ENCODE peak calls at places on chromosomes 4 and X, in six cellular contexts. J, F, E, N, R and L are unnamed samples.
A peak's percentile ranks its signal among the peaks of the same experiment; 100 is the strongest.

GRCh38 chr4:135032670-135033069 is 831.1 kb upstream of the PABPC4L start:
- DNase-seq in R (no peak), E (no peak), F (no peak), N (no peak), J (no peak), L (no peak)

GRCh38 chr4:91830681-91831395 is 472.9 kb upstream of the GRID2 start:
- DNase-seq in E (no peak), J (no peak), F (no peak), R (no peak), N (no peak), L (no peak)

GRCh38 chr4:158003212-158003611 is 169.6 kb downstream of the GASK1B start:
- DNase-seq in J (no peak), R (no peak), N (no peak), E (peak; percentile 10), F (no peak), L (no peak)

GRCh38 chrX:6693051-6693450 is 158.1 kb upstream of the VCX3A start:
- DNase-seq in R (no peak), F (no peak), J (no peak), E (no peak), N (no peak), L (no peak)

GRCh38 chr4:41307633-41308032 is 50.9 kb downstream of the UCHL1 start:
- DNase-seq in R (no peak), E (no peak), F (no peak), J (no peak), N (no peak), L (no peak)

GRCh38 chrX:40933132-40934078 is 151.8 kb upstream of the USP9X start:
- DNase-seq in R (no peak), N (peak; percentile 68), F (no peak), E (peak; percentile 65), J (peak; percentile 31), L (peak; percentile 30)

GRCh38 chrX:134764202-134764785 is 106.0 kb upstream of the PLAC1 start:
- DNase-seq in N (peak; percentile 88), R (peak; percentile 64), F (peak; percentile 72), J (no peak), E (no peak), L (peak; percentile 66)

GRCh38 chr4:174764105-174764729 is 64.8 kb downstream of the GLRA3 start:
- DNase-seq in R (peak; percentile 29), J (no peak), N (peak; percentile 34), E (peak; percentile 40), F (peak; percentile 19), L (peak; percentile 45)

GRCh38 chr4:138275216-138275615 is 33.1 kb upstream of the SLC7A11 start:
- DNase-seq in J (no peak), N (no peak), F (no peak), R (no peak), E (no peak), L (no peak)

GRCh38 chrX:334971-335757 is 16.6 kb upstream of the GTPBP6 start:
- DNase-seq in J (no peak), E (no peak), F (no peak), R (no peak), N (no peak), L (no peak)

GRCh38 chrX:51825432-51825831 is 68.0 kb upstream of the MAGED1 start:
- DNase-seq in E (peak; percentile 38), J (no peak), F (no peak), R (no peak), N (no peak), L (no peak)

GRCh38 chr4:127759228-127759820 is 22.8 kb upstream of the HSPA4L start:
- DNase-seq in E (no peak), R (no peak), N (no peak), F (no peak), J (no peak), L (no peak)

GRCh38 chrX:54182194-54182863 is 725 bp downstream of the FAM120C start:
- DNase-seq in E (no peak), N (peak; percentile 39), F (peak; percentile 58), R (peak; percentile 18), J (no peak), L (peak; percentile 58)

GRCh38 chrX:54178100-54178940 is 4.7 kb downstream of the FAM120C start:
- DNase-seq in E (peak; percentile 82), N (no peak), J (no peak), F (peak; percentile 36), R (peak; percentile 12), L (no peak)

GRCh38 chrX:54180403-54180802 is 2.7 kb downstream of the FAM120C start:
- DNase-seq in N (no peak), F (no peak), E (peak; percentile 58), R (no peak), J (no peak), L (no peak)

GRCh38 chrX:54182864-54183613 is at the start of gene FAM120C:
- DNase-seq in J (peak; percentile 40), N (peak; percentile 86), R (peak; percentile 51), F (peak; percentile 75), E (peak; percentile 64), L (peak; percentile 92)

DNA sequence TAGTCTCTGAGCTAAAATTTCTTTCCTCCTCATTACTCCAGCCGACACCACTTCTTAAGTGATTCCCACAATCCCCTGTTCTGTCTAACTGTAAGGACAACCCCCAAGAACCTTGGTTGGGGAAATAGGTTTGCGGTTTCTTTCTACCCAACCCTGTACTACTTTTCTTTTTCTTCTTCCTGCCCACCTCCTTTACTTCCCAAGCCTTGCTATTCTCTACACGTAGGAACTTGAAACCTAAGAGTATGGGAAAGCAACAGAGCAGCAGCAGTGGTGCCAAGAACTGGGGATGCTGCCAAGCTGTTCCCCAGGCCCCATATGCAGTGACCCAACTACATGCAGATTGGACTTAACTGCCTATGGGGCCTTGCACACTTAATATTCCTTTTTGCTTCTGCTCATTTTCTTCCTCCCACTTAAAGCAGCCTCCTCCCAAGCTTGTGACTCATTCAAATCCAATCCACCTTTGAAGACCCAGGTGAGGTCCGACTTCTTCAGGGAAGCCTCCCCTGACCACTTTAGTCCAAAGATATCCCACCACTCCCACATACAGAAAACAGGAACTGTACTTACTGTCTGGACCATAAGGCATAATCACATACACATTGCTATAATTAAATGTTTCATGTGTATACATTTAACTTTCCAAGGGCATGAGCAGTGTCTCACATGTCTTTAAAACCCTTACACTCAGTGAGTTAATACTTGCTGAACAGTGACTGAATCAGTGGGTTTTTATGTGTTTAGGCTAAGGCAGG is 1.7 kb downstream of the FAM120C start:
- DNase-seq in R (no peak), F (no peak), N (no peak), J (no peak), E (peak; percentile 41), L (no peak)
- TF ChIP-seq SMC3 in R (no peak), F (no peak), N (no peak), J (no peak), E (no peak), L (no peak)

DNA sequence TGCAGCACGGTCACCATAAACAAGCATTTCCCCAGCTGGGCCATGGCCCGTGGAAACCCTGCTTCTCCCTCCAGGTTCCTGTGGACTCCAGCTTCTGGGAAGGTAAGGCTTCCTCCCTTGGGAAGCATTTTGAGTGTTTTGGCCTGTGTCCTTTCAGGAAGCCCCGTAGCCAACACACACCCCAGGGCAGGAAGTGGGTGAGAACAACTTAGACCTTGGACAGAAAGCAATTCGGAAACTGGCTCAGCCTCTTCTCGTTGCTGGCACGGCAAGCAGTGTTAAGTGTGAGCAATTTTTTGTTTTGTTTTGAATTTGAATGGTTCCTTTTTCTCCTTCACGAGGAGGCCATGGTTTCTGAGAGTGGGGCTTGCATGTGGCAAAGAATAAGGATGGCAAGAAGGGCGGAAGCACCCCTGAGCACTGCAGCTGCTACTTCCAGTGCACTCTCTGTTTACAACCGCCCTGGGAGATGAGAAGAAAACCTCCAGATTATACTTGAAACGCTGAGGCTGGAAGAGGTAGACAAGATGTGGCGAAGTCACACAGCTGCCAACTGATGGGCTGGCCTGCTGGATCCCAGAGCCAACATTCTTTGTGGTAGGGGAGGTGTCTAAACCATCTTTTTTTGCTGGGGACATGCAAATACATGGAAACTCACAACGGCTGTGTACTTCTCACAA is 14.1 kb upstream of the CYTL1 start:
- DNase-seq in J (no peak), N (no peak), F (no peak), E (no peak), R (no peak), L (no peak)
- TF ChIP-seq SMC3 in J (no peak), N (no peak), F (no peak), E (no peak), R (no peak), L (no peak)

GRCh38 chr4:52824270-52824602 is 37.9 kb upstream of the RASL11B start:
- DNase-seq in R (no peak), N (no peak), J (no peak), F (no peak), E (no peak), L (no peak)

GRCh38 chr4:52824603-52825310 is 37.4 kb upstream of the RASL11B start:
- DNase-seq in R (peak; percentile 67), N (no peak), E (peak; percentile 85), J (no peak), F (no peak), L (peak; percentile 50)

GRCh38 chr4:52825311-52826090 is 36.6 kb upstream of the RASL11B start:
- DNase-seq in F (no peak), N (no peak), R (peak; percentile 54), E (peak; percentile 10), J (no peak), L (no peak)

GRCh38 chr4:52822583-52823477 is 39.3 kb upstream of the RASL11B start:
- DNase-seq in F (no peak), N (no peak), J (no peak), R (no peak), E (peak; percentile 76), L (no peak)

GRCh38 chr4:52823478-52824092 is 38.5 kb upstream of the RASL11B start:
- DNase-seq in E (peak; percentile 47), J (no peak), N (no peak), F (no peak), R (no peak), L (no peak)
- TF ChIP-seq SMC3 in E (no peak), J (no peak), N (no peak), F (no peak), R (no peak), L (no peak)

GRCh38 chr4:82431026-82431745 is 796 bp downstream of the ENOPH1 start:
- DNase-seq in N (no peak), R (no peak), J (no peak), F (no peak), E (peak; percentile 39), L (peak; percentile 67)
- TF ChIP-seq SMC3 in N (no peak), R (no peak), J (no peak), F (no peak), E (no peak), L (no peak)

GRCh38 chrX:71058116-71058515 is 10.0 kb downstream of the SNX12 start:
- DNase-seq in F (no peak), E (no peak), J (no peak), N (no peak), R (no peak), L (no peak)

GRCh38 chrX:71056857-71057256 is 11.3 kb downstream of the SNX12 start:
- DNase-seq in E (peak; percentile 64), J (no peak), N (no peak), F (no peak), R (no peak), L (no peak)

GRCh38 chrX:71052721-71053120 is 15.4 kb downstream of the SNX12 start:
- DNase-seq in J (no peak), R (no peak), N (no peak), E (no peak), F (no peak), L (no peak)

GRCh38 chrX:71053217-71053621 is 14.9 kb downstream of the SNX12 start:
- DNase-seq in N (no peak), F (no peak), E (no peak), R (no peak), J (peak; percentile 68), L (no peak)
- TF ChIP-seq SMC3 in N (no peak), F (no peak), E (no peak), R (no peak), J (no peak), L (no peak)

GRCh38 chr4:14022428-14022827 is 394.9 kb upstream of the BOD1L1 start:
- DNase-seq in N (no peak), R (no peak), J (no peak), E (peak; percentile 50), F (no peak), L (no peak)
- TF ChIP-seq SMC3 in N (no peak), R (no peak), J (no peak), E (no peak), F (no peak), L (no peak)